ENCODE peak calls at places on chromosomes 7 and 10, in seven cellular contexts. One of them, this sample, is unnamed.

GRCh38 chr7:33888206-33888605 is 17.1 kb upstream of the BMPER start:
- DNase-seq in IMR-90: no peak
- DNase-seq in cardiac fibroblast: no peak
- DNase-seq in astrocyte of the spinal cord: peak
- DNase-seq in Panc1: no peak
- DNase-seq in MM.1S: no peak
- DNase-seq in pancreas: no peak
- DNase-seq in this sample: peak

GRCh38 chr10:7625836-7626235 is 40.9 kb downstream of the ITIH5 start:
- DNase-seq in pancreas: no peak
- DNase-seq in IMR-90: no peak
- DNase-seq in Panc1: no peak
- DNase-seq in MM.1S: no peak
- DNase-seq in astrocyte of the spinal cord: no peak
- DNase-seq in cardiac fibroblast: peak
- DNase-seq in this sample: no peak

GRCh38 chr7:2525931-2526630 is 6.5 kb downstream of the LFNG start:
- DNase-seq in astrocyte of the spinal cord: peak
- DNase-seq in IMR-90: no peak
- DNase-seq in cardiac fibroblast: no peak
- DNase-seq in MM.1S: no peak
- DNase-seq in pancreas: no peak
- DNase-seq in Panc1: no peak
- DNase-seq in this sample: no peak

GRCh38 chr10:77806511-77807157 is 119.9 kb downstream of the DLG5 start:
- DNase-seq in cardiac fibroblast: no peak
- DNase-seq in pancreas: no peak
- DNase-seq in astrocyte of the spinal cord: no peak
- DNase-seq in Panc1: no peak
- DNase-seq in MM.1S: no peak
- DNase-seq in IMR-90: no peak
- DNase-seq in this sample: no peak

GRCh38 chr7:18993933-18994668 is 123.3 kb downstream of the TWIST1 start:
- DNase-seq in IMR-90: peak
- DNase-seq in cardiac fibroblast: no peak
- DNase-seq in MM.1S: no peak
- DNase-seq in pancreas: no peak
- DNase-seq in Panc1: no peak
- DNase-seq in astrocyte of the spinal cord: no peak
- DNase-seq in this sample: no peak

GRCh38 chr7:151013728-151014497 is 10.4 kb downstream of the ATG9B start:
- DNase-seq in cardiac fibroblast: peak
- DNase-seq in Panc1: no peak
- DNase-seq in pancreas: no peak
- DNase-seq in astrocyte of the spinal cord: peak
- DNase-seq in MM.1S: peak
- DNase-seq in IMR-90: peak
- DNase-seq in this sample: no peak

GRCh38 chr7:12827920-12828319 is 140.5 kb downstream of the ARL4A start:
- DNase-seq in Panc1: no peak
- DNase-seq in astrocyte of the spinal cord: peak
- DNase-seq in IMR-90: peak
- DNase-seq in cardiac fibroblast: peak
- DNase-seq in MM.1S: no peak
- DNase-seq in pancreas: no peak
- DNase-seq in this sample: no peak

GRCh38 chr10:62264702-62265436 is 3.8 kb downstream of the RTKN2 start:
- DNase-seq in IMR-90: peak
- DNase-seq in astrocyte of the spinal cord: peak
- DNase-seq in Panc1: peak
- DNase-seq in cardiac fibroblast: peak
- DNase-seq in pancreas: no peak
- DNase-seq in MM.1S: peak
- DNase-seq in this sample: peak

GRCh38 chr10:93124580-93125318 is 51.1 kb downstream of the CYP26A1 start:
- DNase-seq in Panc1: no peak
- DNase-seq in MM.1S: peak
- DNase-seq in IMR-90: no peak
- DNase-seq in pancreas: no peak
- DNase-seq in cardiac fibroblast: no peak
- DNase-seq in astrocyte of the spinal cord: no peak
- DNase-seq in this sample: no peak

GRCh38 chr10:76403876-76404275 is 972.5 kb downstream of the LRMDA start:
- DNase-seq in IMR-90: peak
- DNase-seq in pancreas: no peak
- DNase-seq in Panc1: no peak
- DNase-seq in cardiac fibroblast: peak
- DNase-seq in astrocyte of the spinal cord: no peak
- DNase-seq in MM.1S: no peak
- DNase-seq in this sample: no peak

GRCh38 chr10:17943033-17943745 is 8.5 kb upstream of the SLC39A12 start:
- DNase-seq in MM.1S: no peak
- DNase-seq in cardiac fibroblast: no peak
- DNase-seq in pancreas: no peak
- DNase-seq in astrocyte of the spinal cord: no peak
- DNase-seq in IMR-90: no peak
- DNase-seq in Panc1: no peak
- DNase-seq in this sample: no peak

GRCh38 chr10:71957546-71958275 is 6.5 kb upstream of the CHST3 start:
- DNase-seq in Panc1: no peak
- DNase-seq in cardiac fibroblast: no peak
- DNase-seq in MM.1S: no peak
- DNase-seq in astrocyte of the spinal cord: no peak
- DNase-seq in pancreas: no peak
- DNase-seq in IMR-90: no peak
- DNase-seq in this sample: no peak

GRCh38 chr10:50275650-50276235 is 24.4 kb upstream of the ASAH2 start:
- DNase-seq in MM.1S: peak
- DNase-seq in IMR-90: peak
- DNase-seq in cardiac fibroblast: peak
- DNase-seq in astrocyte of the spinal cord: no peak
- DNase-seq in pancreas: peak
- DNase-seq in Panc1: peak
- DNase-seq in this sample: no peak

GRCh38 chr10:14023612-14024348 is 306.9 kb downstream of the FRMD4A start:
- DNase-seq in Panc1: no peak
- DNase-seq in pancreas: no peak
- DNase-seq in cardiac fibroblast: no peak
- DNase-seq in IMR-90: no peak
- DNase-seq in astrocyte of the spinal cord: no peak
- DNase-seq in MM.1S: no peak
- DNase-seq in this sample: no peak

GRCh38 chr7:41630741-41631140 is 72.1 kb downstream of the INHBA start:
- DNase-seq in MM.1S: peak
- DNase-seq in astrocyte of the spinal cord: no peak
- DNase-seq in IMR-90: no peak
- DNase-seq in cardiac fibroblast: no peak
- DNase-seq in pancreas: no peak
- DNase-seq in Panc1: no peak
- DNase-seq in this sample: no peak

GRCh38 chr10:14606633-14607032 is 168.1 kb downstream of the FAM107B start:
- DNase-seq in MM.1S: peak
- DNase-seq in Panc1: no peak
- DNase-seq in pancreas: no peak
- DNase-seq in astrocyte of the spinal cord: no peak
- DNase-seq in IMR-90: no peak
- DNase-seq in cardiac fibroblast: no peak
- DNase-seq in this sample: no peak

GRCh38 chr7:25359471-25360059 is 131.3 kb upstream of the NPVF start:
- DNase-seq in astrocyte of the spinal cord: peak
- DNase-seq in pancreas: no peak
- DNase-seq in IMR-90: no peak
- DNase-seq in Panc1: no peak
- DNase-seq in MM.1S: no peak
- DNase-seq in cardiac fibroblast: no peak
- DNase-seq in this sample: no peak

GRCh38 chr10:32964261-32964660 is 6.2 kb upstream of the ITGB1 start:
- DNase-seq in IMR-90: no peak
- DNase-seq in astrocyte of the spinal cord: no peak
- DNase-seq in Panc1: no peak
- DNase-seq in cardiac fibroblast: no peak
- DNase-seq in MM.1S: no peak
- DNase-seq in pancreas: no peak
- DNase-seq in this sample: no peak

GRCh38 chr10:59708816-59709471 is 706 bp downstream of the SLC16A9 start:
- DNase-seq in cardiac fibroblast: peak
- DNase-seq in Panc1: no peak
- DNase-seq in MM.1S: peak
- DNase-seq in astrocyte of the spinal cord: no peak
- DNase-seq in IMR-90: no peak
- DNase-seq in pancreas: peak
- DNase-seq in this sample: no peak

GRCh38 chr10:1545524-1545923 is 191.8 kb downstream of the ADARB2 start:
- DNase-seq in pancreas: no peak
- DNase-seq in MM.1S: no peak
- DNase-seq in astrocyte of the spinal cord: no peak
- DNase-seq in IMR-90: no peak
- DNase-seq in cardiac fibroblast: no peak
- DNase-seq in Panc1: no peak
- DNase-seq in this sample: no peak

GRCh38 chr7:133024604-133025003 is 57.3 kb downstream of the CHCHD3 start:
- DNase-seq in pancreas: no peak
- DNase-seq in MM.1S: no peak
- DNase-seq in cardiac fibroblast: no peak
- DNase-seq in IMR-90: no peak
- DNase-seq in astrocyte of the spinal cord: no peak
- DNase-seq in Panc1: no peak
- DNase-seq in this sample: no peak

GRCh38 chr10:104638861-104639594 is 2.1 kb upstream of the SORCS3 start:
- DNase-seq in Panc1: no peak
- DNase-seq in cardiac fibroblast: no peak
- DNase-seq in astrocyte of the spinal cord: no peak
- DNase-seq in pancreas: peak
- DNase-seq in MM.1S: peak
- DNase-seq in IMR-90: no peak
- DNase-seq in this sample: no peak
- H3K4me3 ChIP-seq in Panc1: no peak
- H3K4me3 ChIP-seq in cardiac fibroblast: no peak
- H3K4me3 ChIP-seq in astrocyte of the spinal cord: peak
- H3K4me3 ChIP-seq in pancreas: no peak
- H3K4me3 ChIP-seq in MM.1S: peak
- H3K4me3 ChIP-seq in IMR-90: no peak
- H3K4me3 ChIP-seq in this sample: peak

GRCh38 chr7:129830949-129831348 is 121.8 kb downstream of the UBE2H start:
- DNase-seq in Panc1: no peak
- DNase-seq in pancreas: no peak
- DNase-seq in astrocyte of the spinal cord: no peak
- DNase-seq in IMR-90: no peak
- DNase-seq in MM.1S: no peak
- DNase-seq in cardiac fibroblast: no peak
- DNase-seq in this sample: no peak

GRCh38 chr7:129829677-129830631 is 122.8 kb downstream of the UBE2H start:
- DNase-seq in IMR-90: peak
- DNase-seq in pancreas: no peak
- DNase-seq in Panc1: peak
- DNase-seq in MM.1S: peak
- DNase-seq in cardiac fibroblast: peak
- DNase-seq in astrocyte of the spinal cord: peak
- DNase-seq in this sample: peak

GRCh38 chr7:129828078-129828762 is 124.5 kb downstream of the UBE2H start:
- DNase-seq in IMR-90: no peak
- DNase-seq in pancreas: no peak
- DNase-seq in cardiac fibroblast: no peak
- DNase-seq in Panc1: no peak
- DNase-seq in MM.1S: no peak
- DNase-seq in astrocyte of the spinal cord: no peak
- DNase-seq in this sample: no peak

GRCh38 chr7:129827467-129827990 is 125.2 kb downstream of the UBE2H start:
- DNase-seq in cardiac fibroblast: no peak
- DNase-seq in pancreas: no peak
- DNase-seq in IMR-90: no peak
- DNase-seq in MM.1S: no peak
- DNase-seq in Panc1: no peak
- DNase-seq in astrocyte of the spinal cord: no peak
- DNase-seq in this sample: no peak

GRCh38 chr7:129828989-129829676 is 123.6 kb downstream of the UBE2H start:
- DNase-seq in astrocyte of the spinal cord: no peak
- DNase-seq in IMR-90: no peak
- DNase-seq in MM.1S: no peak
- DNase-seq in Panc1: no peak
- DNase-seq in cardiac fibroblast: no peak
- DNase-seq in pancreas: no peak
- DNase-seq in this sample: no peak
- TF ChIP-seq CTCF in astrocyte of the spinal cord: no peak
- TF ChIP-seq CTCF in IMR-90: no peak
- TF ChIP-seq CTCF in MM.1S: no peak
- TF ChIP-seq CTCF in Panc1: no peak
- TF ChIP-seq CTCF in cardiac fibroblast: peak
- TF ChIP-seq CTCF in pancreas: no peak
- TF ChIP-seq CTCF in this sample: no peak

GRCh38 chr7:102170417-102170970 is 116.2 kb upstream of the SH2B2 start:
- DNase-seq in pancreas: no peak
- DNase-seq in astrocyte of the spinal cord: peak
- DNase-seq in Panc1: no peak
- DNase-seq in IMR-90: no peak
- DNase-seq in cardiac fibroblast: peak
- DNase-seq in MM.1S: no peak
- DNase-seq in this sample: no peak
- H3K4me3 ChIP-seq in pancreas: no peak
- H3K4me3 ChIP-seq in astrocyte of the spinal cord: no peak
- H3K4me3 ChIP-seq in Panc1: no peak
- H3K4me3 ChIP-seq in IMR-90: no peak
- H3K4me3 ChIP-seq in cardiac fibroblast: no peak
- H3K4me3 ChIP-seq in MM.1S: no peak
- H3K4me3 ChIP-seq in this sample: no peak

GRCh38 chr7:31646969-31647368 is 40.0 kb upstream of the PPP1R17 start:
- DNase-seq in pancreas: no peak
- DNase-seq in IMR-90: no peak
- DNase-seq in cardiac fibroblast: no peak
- DNase-seq in MM.1S: no peak
- DNase-seq in Panc1: no peak
- DNase-seq in astrocyte of the spinal cord: no peak
- DNase-seq in this sample: no peak

GRCh38 chr7:31642681-31643115 is 44.3 kb upstream of the PPP1R17 start:
- DNase-seq in IMR-90: no peak
- DNase-seq in astrocyte of the spinal cord: peak
- DNase-seq in cardiac fibroblast: no peak
- DNase-seq in pancreas: no peak
- DNase-seq in Panc1: no peak
- DNase-seq in MM.1S: no peak
- DNase-seq in this sample: no peak

GRCh38 chr7:31651234-31651633 is 35.8 kb upstream of the PPP1R17 start:
- DNase-seq in Panc1: no peak
- DNase-seq in cardiac fibroblast: no peak
- DNase-seq in astrocyte of the spinal cord: no peak
- DNase-seq in IMR-90: no peak
- DNase-seq in MM.1S: no peak
- DNase-seq in pancreas: no peak
- DNase-seq in this sample: no peak

GRCh38 chr7:31651800-31652326 is 35.2 kb upstream of the PPP1R17 start:
- DNase-seq in pancreas: no peak
- DNase-seq in astrocyte of the spinal cord: no peak
- DNase-seq in Panc1: no peak
- DNase-seq in MM.1S: no peak
- DNase-seq in IMR-90: no peak
- DNase-seq in cardiac fibroblast: no peak
- DNase-seq in this sample: no peak

DNA sequence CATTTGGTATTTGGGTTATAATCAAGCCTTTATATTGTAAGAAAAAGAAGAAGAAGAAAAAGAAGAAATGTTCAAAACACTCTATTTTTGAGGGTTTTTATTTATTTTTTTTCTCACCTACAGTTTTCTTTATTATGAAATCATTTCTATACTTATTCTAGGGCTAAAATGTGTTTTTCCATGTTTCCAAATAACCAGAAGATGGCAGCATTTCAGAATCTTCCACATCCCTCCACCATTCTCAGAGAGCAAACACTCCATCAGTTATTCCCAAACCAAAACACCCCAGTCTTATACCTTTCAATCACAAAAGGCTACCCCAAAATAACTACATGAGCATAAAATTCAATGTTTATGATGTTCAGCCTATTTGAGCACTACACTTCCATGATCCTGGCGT is 38.7 kb upstream of the PPP1R17 start:
- DNase-seq in pancreas: no peak
- DNase-seq in IMR-90: peak
- DNase-seq in astrocyte of the spinal cord: peak
- DNase-seq in Panc1: no peak
- DNase-seq in cardiac fibroblast: peak
- DNase-seq in MM.1S: no peak
- DNase-seq in this sample: peak
- TF ChIP-seq CTCF in pancreas: no peak
- TF ChIP-seq CTCF in IMR-90: peak
- TF ChIP-seq CTCF in astrocyte of the spinal cord: peak
- TF ChIP-seq CTCF in Panc1: peak
- TF ChIP-seq CTCF in cardiac fibroblast: no peak
- TF ChIP-seq CTCF in MM.1S: peak
- TF ChIP-seq CTCF in this sample: peak

This sample was measured in astrocyte of the cerebellum.